ENCODE peak calls at places on chromosome 20, in six cellular contexts. Q is HepG2, V is A549, K is upper lobe of left lung, X is K562, R is GM12878. A is an unnamed sample.

GRCh38 chr20:19688031-19688806 is 69.8 kb upstream of the RIN2 start:
- ATAC-seq in X (peak; percentile 45), R (peak; percentile 69), V (peak; percentile 96), K (peak; percentile 80), Q (peak; percentile 96), A (peak; percentile 87)

GRCh38 chr20:33893314-33893713 is 82.2 kb downstream of the CHMP4B start:
- ATAC-seq in R (no peak), X (no peak), V (no peak), K (no peak), Q (no peak), A (no peak)

GRCh38 chr20:39661833-39662232 is 699.7 kb downstream of the DHX35 start:
- ATAC-seq in Q (no peak), V (no peak), X (no peak), K (no peak), R (no peak), A (no peak)

GRCh38 chr20:8231038-8231437 is 99.0 kb downstream of the PLCB1 start:
- ATAC-seq in V (no peak), R (no peak), Q (no peak), X (no peak), K (no peak), A (no peak)

GRCh38 chr20:5315807-5316187 is 957 bp downstream of the PROKR2 start:
- ATAC-seq in Q (no peak), K (no peak), X (no peak), R (no peak), V (no peak), A (no peak)

GRCh38 chr20:63682384-63683139 is 13.9 kb upstream of the TNFRSF6B start:
- ATAC-seq in K (peak; percentile 63), V (peak; percentile 79), Q (peak; percentile 39), X (peak; percentile 13), R (no peak), A (peak; percentile 83)

GRCh38 chr20:17888044-17888443 is 80.5 kb downstream of the SNX5 start:
- ATAC-seq in Q (no peak), K (no peak), V (no peak), R (no peak), X (no peak), A (no peak)

GRCh38 chr20:31642837-31643236 is 5.1 kb downstream of the COX4I2 start:
- ATAC-seq in X (no peak), Q (no peak), R (no peak), V (no peak), K (no peak), A (no peak)

GRCh38 chr20:16476032-16476431 is 97.2 kb downstream of the KIF16B start:
- ATAC-seq in Q (peak; percentile 71), V (peak; percentile 74), K (peak; percentile 56), X (peak; percentile 70), R (peak; percentile 81), A (no peak)

GRCh38 chr20:31713312-31714049 is 9.2 kb downstream of the BCL2L1 start:
- ATAC-seq in K (peak; percentile 71), X (no peak), V (peak; percentile 72), R (no peak), Q (peak; percentile 33), A (peak; percentile 80)

GRCh38 chr20:4245542-4245941 is 230.2 kb upstream of the RNF24 start:
- ATAC-seq in X (no peak), V (no peak), R (no peak), K (no peak), Q (no peak), A (no peak)

GRCh38 chr20:13995086-13995665 is at the start of gene MACROD2:
- ATAC-seq in X (no peak), Q (peak; percentile 92), V (peak; percentile 96), K (peak; percentile 97), R (no peak), A (peak; percentile 99)

GRCh38 chr20:52972965-52973819 is 1.0 kb downstream of the TSHZ2 start:
- ATAC-seq in X (no peak), Q (peak; percentile 73), R (peak; percentile 52), K (no peak), V (no peak), A (peak; percentile 37)

GRCh38 chr20:60803335-60804070 is 448.6 kb upstream of the CDH4 start:
- ATAC-seq in Q (no peak), K (peak; percentile 31), X (no peak), V (no peak), R (no peak), A (no peak)

GRCh38 chr20:33693741-33694645 is 7.8 kb upstream of the E2F1 start:
- ATAC-seq in V (peak; percentile 28), K (peak; percentile 83), R (no peak), X (no peak), Q (peak; percentile 11), A (peak; percentile 83)

GRCh38 chr20:23085415-23086055 is 589 bp downstream of the CD93 start:
- ATAC-seq in X (no peak), R (no peak), Q (no peak), K (no peak), V (no peak), A (no peak)

GRCh38 chr20:55424968-55425367 is 580.4 kb downstream of the CBLN4 start:
- ATAC-seq in Q (no peak), X (no peak), V (no peak), R (no peak), K (no peak), A (no peak)

GRCh38 chr20:31746068-31746878 is 7.2 kb downstream of the TPX2 start:
- ATAC-seq in K (no peak), R (peak; percentile 88), V (no peak), X (peak; percentile 56), Q (peak; percentile 68), A (no peak)

GRCh38 chr20:44491635-44492395 is 16.1 kb downstream of the TTPAL start:
- ATAC-seq in K (no peak), V (no peak), Q (no peak), X (peak; percentile 18), R (no peak), A (peak; percentile 91)

GRCh38 chr20:50380697-50381040 is 129.5 kb upstream of the PTPN1 start:
- ATAC-seq in K (no peak), X (no peak), Q (peak; percentile 63), V (peak; percentile 75), R (no peak), A (no peak)

GRCh38 chr20:19100975-19101374 is 111.5 kb upstream of the SLC24A3 start:
- ATAC-seq in Q (no peak), R (no peak), X (no peak), V (no peak), K (no peak), A (no peak)

GRCh38 chr20:16062661-16063591 is 510.3 kb downstream of the KIF16B start:
- ATAC-seq in R (no peak), X (no peak), V (no peak), Q (no peak), K (no peak), A (no peak)

GRCh38 chr20:56676001-56676400 is 46.9 kb downstream of the TFAP2C start:
- ATAC-seq in X (no peak), K (no peak), Q (no peak), V (no peak), R (no peak), A (no peak)

GRCh38 chr20:60073086-60073485 is 114.9 kb downstream of the CDH26 start:
- ATAC-seq in X (no peak), R (no peak), Q (no peak), V (no peak), K (no peak), A (no peak)

DNA sequence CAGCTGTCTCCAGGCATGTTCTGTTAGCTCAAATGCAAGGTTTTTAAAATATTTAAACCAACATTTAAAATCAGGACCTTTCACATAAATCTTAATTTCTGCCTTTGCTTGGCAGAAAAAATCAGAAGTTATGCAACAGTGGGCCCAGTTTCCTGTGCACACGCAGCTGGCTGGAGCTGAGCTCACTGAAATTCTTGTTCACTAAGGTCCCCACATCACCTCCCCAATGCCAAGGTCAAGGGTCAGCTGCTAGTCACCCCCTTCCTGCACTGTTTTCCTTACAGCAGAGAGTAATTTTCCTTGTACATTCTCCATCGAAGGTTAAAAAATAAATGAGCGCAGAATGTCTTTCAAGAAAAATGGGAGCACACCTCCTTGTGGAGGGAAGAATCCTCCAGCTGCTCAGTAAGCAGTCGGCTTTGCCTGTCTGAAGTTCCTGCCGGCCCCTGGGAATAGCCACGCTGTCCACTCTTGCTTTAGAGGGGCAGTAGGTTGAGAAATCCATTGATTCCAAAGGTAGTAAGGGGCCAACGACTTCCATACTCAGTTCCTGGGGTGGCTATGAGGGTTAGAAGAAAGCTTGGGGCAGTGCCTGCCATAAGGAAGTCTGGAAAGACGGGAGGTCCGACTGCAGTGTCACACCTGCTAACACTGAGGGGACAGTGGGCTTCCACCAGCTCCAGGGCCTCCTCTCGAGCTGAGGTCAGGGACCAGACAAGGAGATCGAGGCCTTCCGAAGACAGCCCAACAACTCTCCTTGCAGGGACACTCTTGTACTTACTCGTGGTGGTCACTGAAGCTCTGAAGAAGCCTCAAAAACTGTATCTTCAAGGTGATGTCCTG is 56.8 kb downstream of the MYH7B start:
- ATAC-seq in Q (no peak), X (no peak), R (no peak), V (no peak), K (no peak), A (peak; percentile 59)
- TF ChIP-seq CTCF in Q (no peak), X (no peak), R (no peak), V (no peak), K (no peak), A (no peak)

DNA sequence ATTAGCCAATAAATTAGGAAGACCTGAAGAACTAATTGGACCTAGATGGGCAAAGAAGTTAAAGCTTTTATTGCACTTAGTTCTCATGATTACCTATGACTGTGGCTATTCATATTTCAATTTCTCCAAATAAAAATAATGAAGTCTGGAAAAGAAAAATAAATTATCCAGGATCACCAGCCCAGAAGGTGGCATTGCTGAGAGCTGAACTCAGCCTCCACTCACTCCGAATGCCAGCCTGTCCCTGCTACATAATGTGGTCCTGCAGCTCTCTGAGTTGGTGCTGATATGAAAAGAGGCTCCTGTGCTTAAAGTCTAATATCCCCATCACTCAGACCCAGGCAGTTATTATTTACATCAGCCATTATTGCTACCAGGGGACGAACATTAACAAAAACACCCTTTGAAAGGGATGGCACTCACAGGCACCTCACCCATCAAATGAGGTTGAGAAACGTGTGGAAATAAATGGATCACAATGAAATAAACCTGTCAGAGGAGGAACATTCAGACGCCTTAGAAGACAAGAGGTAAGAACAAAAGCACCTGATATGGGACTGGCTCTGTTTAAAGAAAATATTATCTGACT is 649.7 kb upstream of the CHD6 start:
- ATAC-seq in Q (no peak), K (no peak), X (no peak), V (no peak), R (no peak), A (no peak)
- TF ChIP-seq EP300 in Q (no peak), K (no peak), X (no peak), V (no peak), R (no peak), A (no peak)

GRCh38 chr20:10511507-10512231 is 76.6 kb downstream of the SLX4IP start:
- ATAC-seq in R (peak; percentile 98), X (peak; percentile 97), V (peak; percentile 95), Q (peak; percentile 96), K (peak; percentile 90), A (peak; percentile 96)
- H3K4me3 ChIP-seq in R (no peak overlapping the region), X (no peak overlapping the region), V (no peak overlapping the region), Q (no peak overlapping the region), K (no peak overlapping the region), A (no peak overlapping the region)

GRCh38 chr20:36587388-36588136 is 14.2 kb downstream of the TGIF2 start:
- ATAC-seq in R (peak; percentile 58), K (no peak), V (no peak), Q (no peak), X (no peak), A (no peak)

GRCh38 chr20:36585410-36586125 is 12.2 kb downstream of the TGIF2 start:
- ATAC-seq in K (no peak), V (no peak), X (no peak), R (no peak), Q (peak; percentile 6), A (no peak)

GRCh38 chr20:36582821-36583220 is 9.4 kb downstream of the TGIF2 start:
- ATAC-seq in Q (no peak), V (no peak), K (no peak), X (no peak), R (no peak), A (no peak)

GRCh38 chr20:36582322-36582721 is 8.9 kb downstream of the TGIF2 start:
- ATAC-seq in K (no peak), X (no peak), R (peak; percentile 22), Q (no peak), V (no peak), A (no peak)

GRCh38 chr20:36584018-36584481 is 10.7 kb downstream of the TGIF2 start:
- ATAC-seq in X (peak; percentile 26), K (no peak), V (no peak), Q (no peak), R (no peak), A (no peak)
- TF ChIP-seq CTCF in X (no peak), K (no peak), V (no peak), Q (no peak), R (no peak), A (no peak)

A was measured in gastroesophageal sphincter.